ENCODE peak calls at places on chromosomes 5 and 9, in seven cellular contexts. One of them, this sample, is unnamed.

GRCh38 chr5:84274585-84275468 is 109.9 kb downstream of the EDIL3 start:
- DNase-seq in fibroblast of pulmonary artery: peak
- DNase-seq in A549: peak
- DNase-seq in uterus: no peak
- DNase-seq in psoas muscle: no peak
- DNase-seq in foreskin keratinocyte: peak
- DNase-seq in WERI-Rb-1: peak
- DNase-seq in this sample: no peak

GRCh38 chr5:143101740-143102386 is 301.6 kb downstream of the NR3C1 start:
- DNase-seq in WERI-Rb-1: no peak
- DNase-seq in fibroblast of pulmonary artery: no peak
- DNase-seq in foreskin keratinocyte: no peak
- DNase-seq in uterus: no peak
- DNase-seq in psoas muscle: no peak
- DNase-seq in A549: no peak
- DNase-seq in this sample: no peak

GRCh38 chr9:33791117-33791516 is 4.2 kb upstream of the PRSS3 start:
- DNase-seq in WERI-Rb-1: no peak
- DNase-seq in uterus: no peak
- DNase-seq in psoas muscle: no peak
- DNase-seq in fibroblast of pulmonary artery: peak
- DNase-seq in A549: no peak
- DNase-seq in foreskin keratinocyte: peak
- DNase-seq in this sample: peak

GRCh38 chr5:122445070-122445469 is 133.0 kb downstream of the SNCAIP start:
- DNase-seq in psoas muscle: no peak
- DNase-seq in uterus: no peak
- DNase-seq in WERI-Rb-1: no peak
- DNase-seq in foreskin keratinocyte: no peak
- DNase-seq in A549: no peak
- DNase-seq in fibroblast of pulmonary artery: no peak
- DNase-seq in this sample: no peak

GRCh38 chr5:150224483-150225027 is 34.7 kb downstream of the SLC6A7 start:
- DNase-seq in psoas muscle: no peak
- DNase-seq in foreskin keratinocyte: no peak
- DNase-seq in fibroblast of pulmonary artery: no peak
- DNase-seq in uterus: no peak
- DNase-seq in WERI-Rb-1: no peak
- DNase-seq in A549: no peak
- DNase-seq in this sample: peak

GRCh38 chr5:144370273-144370672 is 199.6 kb downstream of the KCTD16 start:
- DNase-seq in A549: no peak
- DNase-seq in foreskin keratinocyte: no peak
- DNase-seq in WERI-Rb-1: no peak
- DNase-seq in uterus: no peak
- DNase-seq in fibroblast of pulmonary artery: no peak
- DNase-seq in psoas muscle: no peak
- DNase-seq in this sample: no peak

GRCh38 chr5:171157233-171157632 is 151.8 kb upstream of the TLX3 start:
- DNase-seq in A549: no peak
- DNase-seq in uterus: no peak
- DNase-seq in fibroblast of pulmonary artery: peak
- DNase-seq in foreskin keratinocyte: no peak
- DNase-seq in psoas muscle: no peak
- DNase-seq in WERI-Rb-1: no peak
- DNase-seq in this sample: no peak

GRCh38 chr9:93148721-93149120 is 14.7 kb upstream of the NINJ1 start:
- DNase-seq in WERI-Rb-1: no peak
- DNase-seq in psoas muscle: no peak
- DNase-seq in foreskin keratinocyte: no peak
- DNase-seq in fibroblast of pulmonary artery: no peak
- DNase-seq in uterus: no peak
- DNase-seq in A549: no peak
- DNase-seq in this sample: no peak

GRCh38 chr9:87119328-87119881 is 172.1 kb upstream of the GAS1 start:
- DNase-seq in A549: no peak
- DNase-seq in foreskin keratinocyte: peak
- DNase-seq in psoas muscle: no peak
- DNase-seq in uterus: no peak
- DNase-seq in WERI-Rb-1: no peak
- DNase-seq in fibroblast of pulmonary artery: peak
- DNase-seq in this sample: peak

GRCh38 chr5:62017092-62017491 is 288.9 kb upstream of the KIF2A start:
- DNase-seq in psoas muscle: no peak
- DNase-seq in fibroblast of pulmonary artery: no peak
- DNase-seq in A549: no peak
- DNase-seq in foreskin keratinocyte: no peak
- DNase-seq in uterus: no peak
- DNase-seq in WERI-Rb-1: no peak
- DNase-seq in this sample: no peak

GRCh38 chr5:77224672-77225355 is 14.3 kb downstream of the PDE8B start:
- DNase-seq in uterus: no peak
- DNase-seq in foreskin keratinocyte: no peak
- DNase-seq in fibroblast of pulmonary artery: peak
- DNase-seq in psoas muscle: no peak
- DNase-seq in WERI-Rb-1: no peak
- DNase-seq in A549: no peak
- DNase-seq in this sample: peak

GRCh38 chr5:14414615-14415515 is 166.7 kb upstream of the OTULINL start:
- DNase-seq in WERI-Rb-1: no peak
- DNase-seq in uterus: no peak
- DNase-seq in psoas muscle: no peak
- DNase-seq in fibroblast of pulmonary artery: no peak
- DNase-seq in A549: no peak
- DNase-seq in foreskin keratinocyte: no peak
- DNase-seq in this sample: no peak

GRCh38 chr5:14263700-14264099 is 120.6 kb downstream of the TRIO start:
- DNase-seq in A549: no peak
- DNase-seq in psoas muscle: no peak
- DNase-seq in fibroblast of pulmonary artery: no peak
- DNase-seq in WERI-Rb-1: no peak
- DNase-seq in foreskin keratinocyte: peak
- DNase-seq in uterus: no peak
- DNase-seq in this sample: no peak

GRCh38 chr5:125835293-125836172 is 587.7 kb upstream of the GRAMD2B start:
- DNase-seq in foreskin keratinocyte: no peak
- DNase-seq in WERI-Rb-1: peak
- DNase-seq in fibroblast of pulmonary artery: peak
- DNase-seq in A549: peak
- DNase-seq in uterus: peak
- DNase-seq in psoas muscle: peak
- DNase-seq in this sample: no peak

GRCh38 chr9:136952354-136952855 is 332 bp downstream of the LCN12 start:
- DNase-seq in foreskin keratinocyte: no peak
- DNase-seq in A549: no peak
- DNase-seq in uterus: no peak
- DNase-seq in psoas muscle: peak
- DNase-seq in fibroblast of pulmonary artery: no peak
- DNase-seq in WERI-Rb-1: no peak
- DNase-seq in this sample: no peak

GRCh38 chr9:124218438-124219289 is 39.1 kb upstream of the NEK6 start:
- DNase-seq in fibroblast of pulmonary artery: peak
- DNase-seq in WERI-Rb-1: no peak
- DNase-seq in psoas muscle: peak
- DNase-seq in A549: peak
- DNase-seq in foreskin keratinocyte: peak
- DNase-seq in uterus: no peak
- DNase-seq in this sample: peak

GRCh38 chr5:177487975-177488374 is 9.4 kb downstream of the PDLIM7 start:
- DNase-seq in A549: no peak
- DNase-seq in foreskin keratinocyte: no peak
- DNase-seq in WERI-Rb-1: no peak
- DNase-seq in fibroblast of pulmonary artery: no peak
- DNase-seq in psoas muscle: no peak
- DNase-seq in uterus: no peak
- DNase-seq in this sample: no peak
- TF ChIP-seq CTCF in A549: no peak
- TF ChIP-seq CTCF in foreskin keratinocyte: peak
- TF ChIP-seq CTCF in WERI-Rb-1: no peak
- TF ChIP-seq CTCF in fibroblast of pulmonary artery: no peak
- TF ChIP-seq CTCF in psoas muscle: no peak
- TF ChIP-seq CTCF in uterus: no peak
- TF ChIP-seq CTCF in this sample: peak

DNA sequence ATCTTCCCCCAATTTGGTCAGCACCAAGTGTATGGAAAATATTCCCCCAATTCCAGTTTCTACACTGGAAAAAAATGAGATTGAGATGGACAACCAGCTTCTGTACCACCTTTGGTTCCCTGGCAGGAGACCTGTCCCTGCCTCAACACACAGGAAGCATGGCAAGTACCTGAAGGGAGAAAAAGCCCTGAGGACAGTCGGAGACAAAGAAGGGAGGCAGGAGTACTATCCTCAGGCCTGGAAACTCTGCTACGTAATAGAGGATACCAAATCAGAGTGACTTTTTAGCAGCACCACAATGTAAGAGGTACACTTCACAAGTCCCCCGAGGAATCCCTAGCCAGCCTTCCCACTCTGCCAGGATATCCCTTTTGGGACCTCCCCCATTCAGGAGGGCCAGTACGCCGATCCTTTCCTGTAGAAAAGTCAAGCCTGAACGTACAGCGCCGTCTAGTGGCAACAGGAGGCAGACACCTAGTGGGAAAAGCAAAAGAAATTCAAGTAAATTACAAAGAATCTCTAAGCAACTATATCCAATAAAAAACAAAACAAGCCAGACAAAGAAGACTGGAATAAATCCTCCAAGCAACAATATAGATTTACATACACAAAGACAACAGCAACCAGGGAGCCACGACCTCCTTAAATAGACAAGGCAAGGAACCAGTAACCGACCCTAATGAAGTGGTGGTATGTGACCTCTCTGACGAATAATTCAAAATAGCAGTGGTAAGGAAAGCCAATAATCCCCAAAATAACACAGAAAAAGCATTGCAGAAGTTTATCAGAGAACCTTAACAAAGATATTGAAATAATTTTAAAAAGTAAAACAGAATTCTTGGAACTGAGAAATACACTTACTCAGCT is 63.3 kb upstream of the SLCO6A1 start:
- DNase-seq in A549: no peak
- DNase-seq in psoas muscle: no peak
- DNase-seq in fibroblast of pulmonary artery: peak
- DNase-seq in foreskin keratinocyte: no peak
- DNase-seq in uterus: no peak
- DNase-seq in WERI-Rb-1: peak
- DNase-seq in this sample: no peak
- TF ChIP-seq CTCF in A549: peak
- TF ChIP-seq CTCF in psoas muscle: peak
- TF ChIP-seq CTCF in fibroblast of pulmonary artery: peak
- TF ChIP-seq CTCF in foreskin keratinocyte: peak
- TF ChIP-seq CTCF in uterus: no peak
- TF ChIP-seq CTCF in WERI-Rb-1: peak
- TF ChIP-seq CTCF in this sample: peak

GRCh38 chr5:177592010-177592834 is at the start of gene TMED9:
- DNase-seq in uterus: peak
- DNase-seq in foreskin keratinocyte: peak
- DNase-seq in fibroblast of pulmonary artery: peak
- DNase-seq in psoas muscle: peak
- DNase-seq in WERI-Rb-1: peak
- DNase-seq in A549: peak
- DNase-seq in this sample: peak
- TF ChIP-seq CTCF in uterus: no peak
- TF ChIP-seq CTCF in foreskin keratinocyte: peak
- TF ChIP-seq CTCF in fibroblast of pulmonary artery: no peak
- TF ChIP-seq CTCF in psoas muscle: peak
- TF ChIP-seq CTCF in WERI-Rb-1: no peak
- TF ChIP-seq CTCF in A549: no peak
- TF ChIP-seq CTCF in this sample: peak

GRCh38 chr5:178305801-178306200 is 73.2 kb upstream of the PHYKPL start:
- DNase-seq in fibroblast of pulmonary artery: no peak
- DNase-seq in foreskin keratinocyte: no peak
- DNase-seq in psoas muscle: no peak
- DNase-seq in uterus: no peak
- DNase-seq in WERI-Rb-1: no peak
- DNase-seq in A549: no peak
- DNase-seq in this sample: no peak

GRCh38 chr5:178308541-178309092 is 76.0 kb upstream of the PHYKPL start:
- DNase-seq in psoas muscle: no peak
- DNase-seq in uterus: no peak
- DNase-seq in WERI-Rb-1: no peak
- DNase-seq in foreskin keratinocyte: no peak
- DNase-seq in A549: no peak
- DNase-seq in fibroblast of pulmonary artery: no peak
- DNase-seq in this sample: no peak

GRCh38 chr5:178306430-178307225 is 74.0 kb upstream of the PHYKPL start:
- DNase-seq in fibroblast of pulmonary artery: no peak
- DNase-seq in psoas muscle: no peak
- DNase-seq in uterus: no peak
- DNase-seq in A549: no peak
- DNase-seq in WERI-Rb-1: no peak
- DNase-seq in foreskin keratinocyte: no peak
- DNase-seq in this sample: no peak

GRCh38 chr5:178309271-178310008 is 76.8 kb upstream of the PHYKPL start:
- DNase-seq in uterus: no peak
- DNase-seq in foreskin keratinocyte: no peak
- DNase-seq in fibroblast of pulmonary artery: no peak
- DNase-seq in WERI-Rb-1: no peak
- DNase-seq in A549: no peak
- DNase-seq in psoas muscle: no peak
- DNase-seq in this sample: no peak

DNA sequence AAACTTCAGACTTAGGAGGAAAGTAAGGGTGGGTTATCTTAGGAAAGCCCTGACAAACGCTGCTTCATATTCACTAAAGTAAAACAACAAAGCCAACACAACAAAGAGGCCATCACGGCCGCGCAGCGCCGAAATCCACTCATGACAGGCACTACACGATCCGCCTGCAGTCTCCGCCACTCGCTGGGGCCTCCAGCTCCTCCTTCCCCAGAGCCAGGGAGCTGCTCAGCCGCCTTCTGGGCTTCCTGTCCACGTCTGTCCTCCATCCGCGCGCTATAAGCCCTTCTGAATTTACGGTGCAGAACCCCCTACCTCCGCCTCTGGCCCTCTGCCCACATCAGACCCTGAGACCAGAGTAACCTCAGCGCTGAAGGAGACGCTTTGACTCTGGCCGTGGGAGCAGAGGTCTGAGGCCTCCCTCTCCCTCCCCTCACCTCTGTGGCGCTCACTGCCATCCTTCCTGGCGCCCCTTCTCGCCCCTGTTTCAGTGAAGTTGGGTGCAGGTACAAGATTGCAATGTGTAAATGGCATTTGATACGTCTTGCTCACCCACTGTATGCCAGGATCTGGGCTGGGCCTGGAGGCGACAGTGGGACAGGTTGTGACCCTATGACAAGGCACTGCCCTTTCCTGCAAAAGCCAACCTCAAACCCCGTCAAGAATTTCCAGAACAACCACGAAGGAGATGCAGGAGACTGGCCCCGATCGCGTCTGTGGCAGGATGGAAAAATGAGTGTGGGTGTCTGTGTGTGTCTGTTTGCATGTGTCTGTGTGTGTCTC is 74.9 kb upstream of the PHYKPL start:
- DNase-seq in fibroblast of pulmonary artery: no peak
- DNase-seq in A549: no peak
- DNase-seq in uterus: no peak
- DNase-seq in psoas muscle: no peak
- DNase-seq in foreskin keratinocyte: no peak
- DNase-seq in WERI-Rb-1: no peak
- DNase-seq in this sample: no peak
- TF ChIP-seq CTCF in fibroblast of pulmonary artery: no peak
- TF ChIP-seq CTCF in A549: no peak
- TF ChIP-seq CTCF in uterus: no peak
- TF ChIP-seq CTCF in psoas muscle: no peak
- TF ChIP-seq CTCF in foreskin keratinocyte: no peak
- TF ChIP-seq CTCF in WERI-Rb-1: no peak
- TF ChIP-seq CTCF in this sample: no peak

GRCh38 chr5:157328277-157328912 is 62.5 kb downstream of the CYFIP2 start:
- DNase-seq in fibroblast of pulmonary artery: peak
- DNase-seq in WERI-Rb-1: peak
- DNase-seq in A549: peak
- DNase-seq in foreskin keratinocyte: peak
- DNase-seq in uterus: peak
- DNase-seq in psoas muscle: peak
- DNase-seq in this sample: peak
- TF ChIP-seq CTCF in fibroblast of pulmonary artery: peak
- TF ChIP-seq CTCF in WERI-Rb-1: peak
- TF ChIP-seq CTCF in A549: peak
- TF ChIP-seq CTCF in foreskin keratinocyte: peak
- TF ChIP-seq CTCF in uterus: peak
- TF ChIP-seq CTCF in psoas muscle: peak
- TF ChIP-seq CTCF in this sample: peak